ENCODE peak calls at places on chromosomes 13 and 19, in eight cellular contexts. L, P, T, V, Y, F, J and Q are unnamed samples.

GRCh38 chr19:38730731-38731589 is 13.3 kb downstream of the CAPN12 start:
- DNase-seq in L (no peak), P (no peak), T (no peak), V (no peak), Y (no peak), F (peak; percentile 56), J (no peak), Q (no peak)

GRCh38 chr19:1590641-1591397 is 1.8 kb downstream of the MBD3 start:
- DNase-seq in L (peak; percentile 12), P (no peak), T (peak; percentile 35), V (peak; percentile 17), Y (no peak), F (no peak), J (peak; percentile 65), Q (no peak)

GRCh38 chr19:35224681-35225604 is 3.6 kb downstream of the FAM187B start:
- DNase-seq in L (no peak), P (no peak), T (no peak), V (no peak), Y (no peak), F (no peak), J (peak; percentile 52), Q (no peak)

GRCh38 chr19:4061178-4061682 is 5.5 kb downstream of the ZBTB7A start:
- DNase-seq in L (no peak), P (peak; percentile 94), T (no peak), V (no peak), Y (peak; percentile 61), F (peak; percentile 90), J (no peak), Q (peak; percentile 69)

GRCh38 chr19:44689290-44690130 is 9.4 kb upstream of the CEACAM16 start:
- DNase-seq in L (peak; percentile 72), P (peak; percentile 86), T (peak; percentile 74), V (peak; percentile 23), Y (peak; percentile 75), F (peak; percentile 85), J (peak; percentile 84), Q (peak; percentile 85)

GRCh38 chr13:99356216-99357089 is 49.3 kb upstream of the GPR183 start:
- DNase-seq in L (peak; percentile 92), P (peak; percentile 60), T (no peak), V (no peak), Y (peak; percentile 91), F (no peak), J (no peak), Q (peak; percentile 74)

GRCh38 chr19:51505904-51506303 is 4.3 kb upstream of the SIGLEC12 start:
- DNase-seq in L (no peak), P (no peak), T (no peak), V (no peak), Y (no peak), F (no peak), J (no peak), Q (no peak)

GRCh38 chr19:27733551-27734266 is 1479.2 kb downstream of the UQCRFS1 start:
- DNase-seq in L (no peak), P (no peak), T (no peak), V (no peak), Y (no peak), F (no peak), J (peak; percentile 26), Q (no peak)

GRCh38 chr19:51690359-51691121 is 2.6 kb upstream of the SPACA6 start:
- DNase-seq in L (peak; percentile 83), P (peak; percentile 80), T (peak; percentile 73), V (no peak), Y (peak; percentile 75), F (peak; percentile 82), J (peak; percentile 88), Q (peak; percentile 62)

GRCh38 chr13:43016226-43016625 is 7.2 kb upstream of the DNAJC15 start:
- DNase-seq in L (no peak), P (no peak), T (no peak), V (no peak), Y (no peak), F (no peak), J (no peak), Q (no peak)

GRCh38 chr13:81017525-81018152 is 676.7 kb upstream of the SPRY2 start:
- DNase-seq in L (peak; percentile 59), P (no peak), T (no peak), V (peak; percentile 11), Y (peak; percentile 38), F (no peak), J (no peak), Q (no peak)

GRCh38 chr19:4327252-4327876 is 11.3 kb downstream of the STAP2 start:
- DNase-seq in L (peak; percentile 63), P (peak; percentile 90), T (peak; percentile 87), V (no peak), Y (peak; percentile 54), F (peak; percentile 88), J (peak; percentile 94), Q (peak; percentile 87)

GRCh38 chr19:13195678-13196077 is 45.5 kb downstream of the IER2 start:
- DNase-seq in L (no peak), P (no peak), T (peak; percentile 51), V (no peak), Y (no peak), F (no peak), J (peak; percentile 91), Q (peak; percentile 68)

GRCh38 chr19:45173816-45174215 is 4.2 kb downstream of the TRAPPC6A start:
- DNase-seq in L (peak; percentile 95), P (no peak), T (no peak), V (no peak), Y (peak; percentile 97), F (no peak), J (no peak), Q (no peak)

GRCh38 chr13:106083620-106084350 is 451.7 kb downstream of the EFNB2 start:
- DNase-seq in L (peak; percentile 61), P (no peak), T (no peak), V (no peak), Y (peak; percentile 57), F (no peak), J (peak; percentile 58), Q (no peak)

GRCh38 chr19:44785993-44786392 is 8.3 kb downstream of the CBLC start:
- DNase-seq in L (no peak), P (no peak), T (no peak), V (no peak), Y (no peak), F (no peak), J (no peak), Q (no peak)

GRCh38 chr19:23957660-23958281 is 43.1 kb downstream of the ZNF726 start:
- DNase-seq in L (peak; percentile 30), P (no peak), T (no peak), V (peak; percentile 2), Y (peak; percentile 87), F (no peak), J (peak; percentile 3), Q (no peak)

GRCh38 chr13:113666324-113666660 is 727 bp upstream of the GRK1 start:
- DNase-seq in L (no peak), P (no peak), T (no peak), V (no peak), Y (no peak), F (no peak), J (no peak), Q (no peak)

GRCh38 chr19:3478409-3479176 is 1.7 kb downstream of the SMIM24 start:
- DNase-seq in L (no peak), P (no peak), T (no peak), V (no peak), Y (no peak), F (no peak), J (no peak), Q (no peak)

GRCh38 chr19:58475714-58476497 is at the start of gene ZNF446:
- DNase-seq in L (peak; percentile 98), P (peak; percentile 97), T (peak; percentile 94), V (peak; percentile 94), Y (peak; percentile 97), F (peak; percentile 98), J (peak; percentile 98), Q (peak; percentile 97)